ENCODE peak calls at places on chromosomes 3 and 15, in seven cellular contexts. L is mesendoderm, W is left lung, S is lower lobe of right lung, M is HepG2, Q is fibroblast of lung, F is testis. Z is an unnamed sample.

GRCh38 chr3:32583708-32584107 is 13.1 kb upstream of the DYNC1LI1 start:
- DNase-seq in W (no peak), S (no peak), Q (no peak), L (no peak), M (no peak), F (no peak), Z (no peak)

GRCh38 chr15:70259030-70259424 is 161.3 kb upstream of the TLE3 start:
- DNase-seq in M (no peak), Q (peak; percentile 69), F (peak; percentile 82), L (peak; percentile 40), W (peak; percentile 88), S (peak; percentile 83), Z (peak; percentile 86)

GRCh38 chr15:33865416-33865815 is 102.9 kb upstream of the CHRM5 start:
- DNase-seq in S (no peak), F (no peak), W (no peak), L (no peak), M (no peak), Q (peak; percentile 70), Z (no peak)

GRCh38 chr15:59289574-59289973 is 82.9 kb downstream of the LDHAL6B start:
- DNase-seq in W (no peak), F (no peak), L (no peak), Q (no peak), S (no peak), M (no peak), Z (no peak)

GRCh38 chr3:136196064-136196400 is at the start of gene MSL2:
- DNase-seq in Q (no peak), L (no peak), M (no peak), S (no peak), F (no peak), W (no peak), Z (no peak)

GRCh38 chr15:60376677-60377095 is 21.1 kb downstream of the ANXA2 start:
- DNase-seq in F (no peak), S (no peak), Q (peak; percentile 66), W (no peak), L (no peak), M (no peak), Z (no peak)

GRCh38 chr3:45712434-45713110 is 23.4 kb downstream of the SACM1L start:
- DNase-seq in Q (peak; percentile 53), L (peak; percentile 96), S (no peak), M (no peak), W (no peak), F (no peak), Z (no peak)

GRCh38 chr15:37101634-37102314 is 1.4 kb upstream of the MEIS2 start:
- DNase-seq in F (peak; percentile 86), L (peak; percentile 55), M (peak; percentile 51), S (peak; percentile 74), W (peak; percentile 65), Q (peak; percentile 81), Z (peak; percentile 93)

GRCh38 chr3:22542311-22542710 is 660.8 kb upstream of the UBE2E2 start:
- DNase-seq in Q (peak; percentile 2), M (no peak), W (no peak), L (peak; percentile 8), F (no peak), S (no peak), Z (no peak)

GRCh38 chr3:46812237-46812791 is 50.9 kb downstream of the MYL3 start:
- DNase-seq in S (peak; percentile 83), M (no peak), L (peak; percentile 90), Q (peak; percentile 53), F (peak; percentile 64), W (peak; percentile 80), Z (peak; percentile 92)

GRCh38 chr3:117874904-117875874 is 1159.5 kb downstream of the IGSF11 start:
- DNase-seq in L (no peak), W (no peak), Q (peak; percentile 17), F (no peak), S (no peak), M (no peak), Z (no peak)

GRCh38 chr3:51962854-51963530 is 4.3 kb downstream of the PCBP4 start:
- DNase-seq in W (no peak), M (no peak), F (peak; percentile 80), S (no peak), L (no peak), Q (no peak), Z (peak; percentile 68)

GRCh38 chr3:132432639-132433038 is 15.3 kb downstream of the DNAJC13 start:
- DNase-seq in Q (peak; percentile 89), L (no peak), F (no peak), W (no peak), S (no peak), M (no peak), Z (no peak)

GRCh38 chr15:79863886-79864285 is 32.9 kb downstream of the MTHFS start:
- DNase-seq in S (no peak), F (no peak), Q (peak; percentile 78), L (no peak), W (no peak), M (no peak), Z (no peak)

GRCh38 chr3:14852721-14853120 is 34.0 kb downstream of the FGD5 start:
- DNase-seq in S (no peak), F (peak; percentile 26), M (no peak), Q (no peak), L (no peak), W (no peak), Z (peak; percentile 62)

GRCh38 chr3:127089487-127090145 is 103.3 kb upstream of the PRR23E start:
- DNase-seq in Q (no peak), W (no peak), M (no peak), L (no peak), S (no peak), F (peak; percentile 42), Z (peak; percentile 43)

GRCh38 chr15:90402230-90402629 is 14.2 kb downstream of the IQGAP1 start:
- DNase-seq in F (no peak), W (peak; percentile 55), S (no peak), M (peak; percentile 29), L (no peak), Q (peak; percentile 91), Z (peak; percentile 80)

GRCh38 chr3:112569265-112569664 is 7.4 kb downstream of the SLC35A5 start:
- DNase-seq in W (no peak), Q (no peak), M (no peak), L (no peak), F (no peak), S (no peak), Z (no peak)

GRCh38 chr3:196499807-196500524 is 3.6 kb downstream of the RNF168 start:
- DNase-seq in M (no peak), F (no peak), W (no peak), L (peak; percentile 27), S (no peak), Q (peak; percentile 35), Z (no peak)

GRCh38 chr3:48656061-48656840 is 6.4 kb downstream of the CELSR3 start:
- DNase-seq in S (peak; percentile 93), M (peak; percentile 35), F (peak; percentile 88), L (peak; percentile 93), Q (peak; percentile 54), W (peak; percentile 87), Z (peak; percentile 91)

GRCh38 chr3:62214850-62215249 is 158.5 kb downstream of the FEZF2 start:
- DNase-seq in M (no peak), F (no peak), S (no peak), Q (no peak), W (no peak), L (peak; percentile 28), Z (no peak)

GRCh38 chr15:96350884-96351639 is 20.6 kb downstream of the NR2F2 start:
- DNase-seq in F (no peak), M (no peak), S (no peak), Q (no peak), L (no peak), W (no peak), Z (no peak)

GRCh38 chr3:4841783-4842440 is 137.3 kb upstream of the BHLHE40 start:
- DNase-seq in M (no peak), S (no peak), F (no peak), Q (peak; percentile 58), L (no peak), W (no peak), Z (no peak)

DNA sequence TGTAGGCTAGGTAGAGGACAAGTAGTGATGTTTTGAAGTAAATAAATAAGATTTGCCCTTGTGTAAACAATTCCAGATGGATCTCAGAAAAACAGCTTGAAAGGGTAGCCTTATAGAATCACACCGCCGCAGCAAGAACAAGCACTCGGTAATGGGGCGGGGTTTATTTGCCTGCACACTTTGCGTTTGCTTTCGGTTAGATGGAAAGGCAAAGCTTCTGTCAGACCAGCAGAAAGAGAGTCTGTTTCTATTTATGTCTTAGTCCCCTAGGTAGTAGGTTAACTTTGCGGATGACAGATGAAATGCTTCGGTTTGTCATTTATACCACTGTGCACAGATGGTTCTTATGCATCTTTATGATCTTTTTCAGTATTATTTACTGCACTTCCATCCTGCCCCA is 62.1 kb downstream of the PYDC2 start:
- DNase-seq in S (no peak), W (no peak), M (no peak), F (no peak), L (no peak), Q (no peak), Z (no peak)
- H3K4me1 ChIP-seq in S (no peaks in the 10 kb centered on the region), W (no peaks in the 10 kb centered on the region), M (no peaks in the 10 kb centered on the region), F (no peaks in the 10 kb centered on the region), L (no peaks in the 10 kb centered on the region), Q (no peaks in the 10 kb centered on the region), Z (no peaks in the 10 kb centered on the region)

DNA sequence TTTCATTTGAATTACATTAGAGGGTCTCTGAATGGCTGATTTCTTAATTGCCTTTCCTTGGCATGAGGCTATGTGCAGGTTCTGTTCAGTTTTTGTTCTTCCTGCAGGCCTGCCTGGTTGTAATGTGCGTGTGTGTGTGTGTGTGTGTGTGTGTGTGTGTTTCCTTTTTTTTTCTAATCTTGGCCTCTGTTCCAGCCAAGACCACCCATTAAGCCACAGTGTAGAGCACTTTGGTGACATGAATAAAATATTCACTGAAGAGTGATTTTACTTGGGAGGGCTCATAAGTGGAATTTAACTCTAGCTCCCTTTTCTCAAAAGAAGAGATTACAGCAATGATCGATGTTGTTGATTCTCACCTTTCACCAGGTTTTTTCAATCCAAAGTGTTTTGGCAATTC is 617.7 kb downstream of the RBMS3 start:
- DNase-seq in F (peak; percentile 18), S (no peak), M (no peak), L (no peak), W (no peak), Q (no peak), Z (no peak)
- H3K27ac ChIP-seq in F (no peak overlapping the region), S (no peak overlapping the region), M (no peak overlapping the region), L (no peak overlapping the region), W (no peak overlapping the region), Q (no peak overlapping the region), Z (no peak overlapping the region)

DNA sequence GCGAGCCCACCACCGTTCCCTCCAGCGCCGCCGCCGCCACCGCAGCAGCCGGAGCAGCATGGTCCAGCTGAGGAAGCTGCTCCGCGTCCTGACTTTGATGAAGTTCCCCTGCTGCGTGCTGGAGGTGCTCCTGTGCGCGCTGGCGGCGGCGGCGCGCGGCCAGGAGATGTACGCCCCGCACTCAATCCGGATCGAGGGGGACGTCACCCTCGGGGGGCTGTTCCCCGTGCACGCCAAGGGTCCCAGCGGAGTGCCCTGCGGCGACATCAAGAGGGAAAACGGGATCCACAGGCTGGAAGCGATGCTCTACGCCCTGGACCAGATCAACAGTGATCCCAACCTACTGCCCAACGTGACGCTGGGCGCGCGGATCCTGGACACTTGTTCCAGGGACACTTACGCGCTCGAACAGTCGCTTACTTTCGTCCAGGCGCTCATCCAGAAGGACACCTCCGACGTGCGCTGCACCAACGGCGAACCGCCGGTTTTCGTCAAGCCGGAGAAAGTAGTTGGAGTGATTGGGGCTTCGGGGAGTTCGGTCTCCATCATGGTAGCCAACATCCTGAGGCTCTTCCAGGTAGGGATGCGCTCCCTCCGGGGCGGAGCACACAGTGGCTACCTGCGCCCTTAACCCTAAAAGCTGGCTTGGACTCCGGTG is 545 bp downstream of the GRM7 start:
- DNase-seq in L (peak; percentile 57), F (no peak), W (no peak), S (no peak), Q (peak; percentile 45), M (no peak), Z (no peak)
- H3K4me3 ChIP-seq in L (peak overlapping the region; percentile 43), F (no peak overlapping the region), W (no peak overlapping the region), S (peak overlapping the region; percentile 6), Q (no peak overlapping the region), M (no peak overlapping the region), Z (peak overlapping the region; percentile 8)

GRCh38 chr3:126023390-126023789 is 54.4 kb downstream of the ROPN1B start:
- DNase-seq in Q (no peak), M (no peak), L (peak; percentile 7), W (no peak), S (no peak), F (peak; percentile 28), Z (no peak)
- H3K4me1 ChIP-seq in Q (no peaks in the 10 kb centered on the region), M (no peaks in the 10 kb centered on the region), L (no peaks in the 10 kb centered on the region), W (no peaks in the 10 kb centered on the region), S (no peaks in the 10 kb centered on the region), F (peaks cover 14% of the 10 kb centered on the region), Z (no peaks in the 10 kb centered on the region)